ENCODE peak calls at places on chromosomes 16 and 17, in five cellular contexts. P is IMR-90, T is adipocyte, Z is K562, N is GM12878. O is an unnamed sample. For H3K4me1, the result is how much of the 10 kb centered on the place peaks cover.

GRCh38 chr17:21177401-21177800 is 36.6 kb downstream of the TMEM11 start:
- DNase-seq in P (no peak), T (no peak), Z (no peak), N (no peak), O (no peak)

GRCh38 chr17:5975651-5976050 is 94.5 kb upstream of the WSCD1 start:
- DNase-seq in P (no peak), T (no peak), Z (no peak), N (no peak), O (no peak)

GRCh38 chr16:72434159-72434558 is 262.2 kb upstream of the PMFBP1 start:
- DNase-seq in P (peak), T (peak), Z (no peak), N (no peak), O (no peak)

GRCh38 chr17:8724451-8724850 is 20.2 kb downstream of the CCDC42 start:
- DNase-seq in P (no peak), T (no peak), Z (no peak), N (no peak), O (no peak)

GRCh38 chr16:46731691-46732555 is 16.2 kb downstream of the MYLK3 start:
- DNase-seq in P (no peak), T (no peak), Z (no peak), N (no peak), O (no peak)

GRCh38 chr16:84738255-84739038 is 38.6 kb downstream of the USP10 start:
- DNase-seq in P (peak), T (peak), Z (peak), N (peak), O (peak)

GRCh38 chr17:13953871-13954270 is 115.4 kb upstream of the COX10 start:
- DNase-seq in P (peak), T (peak), Z (no peak), N (no peak), O (no peak)

GRCh38 chr17:82794781-82795505 is 43.1 kb downstream of the TBCD start:
- DNase-seq in P (peak), T (no peak), Z (no peak), N (no peak), O (no peak)

GRCh38 chr16:14565688-14566025 is 64.4 kb downstream of the PARN start:
- DNase-seq in P (no peak), T (no peak), Z (no peak), N (no peak), O (no peak)

GRCh38 chr16:14564881-14565687 is 65.0 kb downstream of the PARN start:
- DNase-seq in P (peak), T (peak), Z (no peak), N (no peak), O (no peak)

GRCh38 chr16:14562691-14563491 is 67.2 kb downstream of the PARN start:
- DNase-seq in P (peak), T (no peak), Z (no peak), N (no peak), O (no peak)

GRCh38 chr16:14566599-14566998 is 63.5 kb downstream of the PARN start:
- DNase-seq in P (no peak), T (no peak), Z (no peak), N (no peak), O (no peak)

DNA sequence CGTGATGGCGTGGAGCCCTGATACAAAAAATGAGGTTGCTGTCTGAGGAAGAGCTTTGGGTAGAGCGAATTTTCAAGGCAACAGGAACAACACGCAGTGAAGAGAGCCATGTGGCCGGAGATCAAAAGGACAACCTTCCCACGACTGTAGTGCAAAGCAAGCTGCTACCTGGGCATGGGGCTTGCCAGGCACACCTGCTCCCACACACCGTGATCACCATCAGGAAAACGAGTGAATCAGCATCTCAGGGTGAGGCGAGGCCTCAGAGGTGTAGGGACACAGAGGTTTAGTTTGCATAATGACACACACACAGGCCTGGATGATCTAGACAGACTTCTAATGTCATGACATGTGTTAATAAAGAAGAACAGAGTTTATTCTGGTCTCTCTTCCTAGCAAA is 65.7 kb downstream of the PARN start:
- DNase-seq in P (no peak), T (no peak), Z (no peak), N (no peak), O (no peak)
- H3K9ac ChIP-seq in P (no peak), T (no peak), Z (peak), N (no peak), O (no peak)

DNA sequence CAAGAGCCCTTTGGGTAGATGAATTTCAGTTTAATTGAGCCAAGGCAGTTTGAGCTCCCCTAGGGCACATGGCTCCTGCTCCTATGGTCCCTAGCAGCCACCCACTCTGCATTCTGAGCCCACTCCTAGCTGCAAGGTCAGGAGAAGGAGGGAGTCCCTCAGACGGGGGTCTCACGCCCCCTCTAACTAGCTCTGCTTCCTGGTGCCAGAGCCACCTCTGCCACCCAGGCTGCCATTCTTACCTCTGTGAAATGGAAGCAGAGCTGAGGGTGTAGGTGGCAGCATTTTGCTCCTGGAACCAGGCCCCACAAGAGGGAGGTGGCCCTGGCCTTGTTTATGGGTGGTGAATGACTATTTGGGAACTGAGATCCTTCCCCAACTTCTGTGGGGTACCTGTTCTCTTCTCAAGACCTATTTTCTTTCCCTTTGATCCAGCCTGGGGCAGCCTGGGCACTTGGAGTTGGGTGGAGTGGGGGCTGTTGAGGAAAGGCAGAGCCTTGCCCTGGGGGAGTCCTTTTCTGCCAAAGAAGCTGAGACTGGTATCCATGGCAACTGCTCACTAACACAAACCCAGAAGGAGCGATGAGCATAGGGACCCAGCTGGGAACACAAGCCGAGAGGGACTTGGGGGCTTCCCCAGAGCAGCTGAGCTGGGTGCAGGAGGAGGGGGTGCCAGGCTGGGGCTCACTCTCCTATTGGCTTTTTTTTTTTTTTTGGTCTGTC is 4.8 kb downstream of the SPNS2 start:
- DNase-seq in P (no peak), T (no peak), Z (no peak), N (no peak), O (no peak)
- H3K4me1 ChIP-seq in P (under half), T (under half), Z (under half), N (under half), O (under half)

DNA sequence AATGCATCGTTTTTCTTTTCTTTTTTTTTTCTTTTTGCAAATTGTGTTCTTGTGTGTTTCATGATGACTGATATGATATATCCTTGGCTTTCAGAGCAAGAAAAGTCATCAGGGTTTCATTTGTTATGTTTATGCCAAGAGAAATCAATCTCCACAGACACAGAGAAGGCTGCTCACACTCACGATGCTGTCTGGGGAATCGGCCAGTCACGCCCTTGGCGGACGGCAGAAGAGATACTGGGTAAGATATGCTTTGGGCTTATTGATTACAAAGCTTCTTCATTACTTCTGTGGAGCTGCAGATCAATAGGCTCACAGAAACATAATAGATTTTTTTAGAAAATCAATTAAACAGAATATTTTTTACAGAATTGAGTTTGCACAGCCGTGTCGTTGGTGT is 42.2 kb upstream of the TNRC6C start:
- DNase-seq in P (no peak), T (no peak), Z (no peak), N (no peak), O (no peak)
- H3K4me3 ChIP-seq in P (no peak), T (no peak), Z (no peak), N (no peak), O (no peak)

GRCh38 chr17:2040942-2041560 is 771 bp upstream of the OVCA2 start:
- DNase-seq in P (no peak), T (no peak), Z (no peak), N (no peak), O (no peak)
- H3K9ac ChIP-seq in P (no peak), T (peak), Z (peak), N (no peak), O (peak)

GRCh38 chr17:77033892-77034404 is 106.8 kb upstream of the SEC14L1 start:
- DNase-seq in P (no peak), T (no peak), Z (no peak), N (no peak), O (no peak)
- H3K4me1 ChIP-seq in P (under half), T (under half), Z (under half), N (under half), O (under half)

GRCh38 chr17:60388742-60389141 is 3.2 kb downstream of the USP32 start:
- DNase-seq in P (no peak), T (no peak), Z (peak), N (no peak), O (no peak)

GRCh38 chr17:60390881-60391418 is 983 bp downstream of the USP32 start:
- DNase-seq in P (peak), T (peak), Z (no peak), N (no peak), O (peak)

GRCh38 chr17:60392042-60392844 is at the start of gene USP32:
- DNase-seq in P (peak), T (peak), Z (peak), N (peak), O (peak)

GRCh38 chr17:60391419-60392041 is 403 bp downstream of the USP32 start:
- DNase-seq in P (no peak), T (peak), Z (no peak), N (no peak), O (no peak)

DNA sequence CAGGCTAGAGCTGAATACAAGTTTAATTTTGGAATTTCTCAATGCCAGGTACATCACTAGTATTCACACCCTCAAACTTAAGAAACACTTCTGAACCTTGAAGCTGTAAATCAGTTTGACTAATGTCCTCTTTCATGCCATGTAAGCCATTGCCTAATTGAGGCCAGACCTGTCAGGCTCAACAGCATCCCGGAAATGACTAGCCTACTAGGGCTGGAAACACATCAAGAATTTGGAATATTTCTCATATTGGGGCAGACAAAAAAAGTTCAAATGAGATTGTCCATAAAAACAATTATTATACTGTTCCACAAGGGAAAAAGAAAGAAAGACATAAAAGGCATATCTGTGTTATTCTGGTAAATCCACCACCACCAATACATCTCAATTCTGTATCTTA is 1.7 kb downstream of the USP32 start:
- DNase-seq in P (peak), T (peak), Z (peak), N (no peak), O (no peak)
- H3K4me3 ChIP-seq in P (peak), T (peak), Z (peak), N (peak), O (peak)